ENCODE peak calls at places on chromosomes 16 and 17, in seven cellular contexts. One of them, this sample, is unnamed.

GRCh38 chr16:57951204-57951960 is 19.5 kb downstream of the CNGB1 start:
- DNase-seq in foreskin fibroblast: no peak
- DNase-seq in T-helper 9 cell: no peak
- DNase-seq in GM23338: no peak
- DNase-seq in left ventricle myocardium superior: no peak
- DNase-seq in frontal cortex: no peak
- DNase-seq in iPS-NIHi11: no peak
- DNase-seq in this sample: no peak

GRCh38 chr17:50184057-50184456 is 17.4 kb downstream of the COL1A1 start:
- DNase-seq in foreskin fibroblast: peak; percentile 49
- DNase-seq in T-helper 9 cell: no peak
- DNase-seq in GM23338: peak; percentile 70
- DNase-seq in left ventricle myocardium superior: peak; percentile 31
- DNase-seq in frontal cortex: no peak
- DNase-seq in iPS-NIHi11: peak; percentile 61
- DNase-seq in this sample: no peak

GRCh38 chr16:2663553-2664521 is 18.5 kb upstream of the KCTD5 start:
- DNase-seq in foreskin fibroblast: peak; percentile 55
- DNase-seq in T-helper 9 cell: no peak
- DNase-seq in GM23338: no peak
- DNase-seq in left ventricle myocardium superior: no peak
- DNase-seq in frontal cortex: no peak
- DNase-seq in iPS-NIHi11: no peak
- DNase-seq in this sample: no peak

GRCh38 chr17:39736319-39737165 is 1.2 kb upstream of the GRB7 start:
- DNase-seq in foreskin fibroblast: no peak
- DNase-seq in T-helper 9 cell: no peak
- DNase-seq in GM23338: peak; percentile 53
- DNase-seq in left ventricle myocardium superior: no peak
- DNase-seq in frontal cortex: no peak
- DNase-seq in iPS-NIHi11: no peak
- DNase-seq in this sample: no peak

GRCh38 chr16:19375561-19376158 is 42.0 kb upstream of the TMC5 start:
- DNase-seq in foreskin fibroblast: peak; percentile 28
- DNase-seq in T-helper 9 cell: no peak
- DNase-seq in GM23338: peak; percentile 67
- DNase-seq in left ventricle myocardium superior: no peak
- DNase-seq in frontal cortex: peak; percentile 62
- DNase-seq in iPS-NIHi11: peak; percentile 81
- DNase-seq in this sample: peak; percentile 11

GRCh38 chr16:3007059-3007956 is 5.4 kb upstream of the CLDN9 start:
- DNase-seq in foreskin fibroblast: no peak
- DNase-seq in T-helper 9 cell: no peak
- DNase-seq in GM23338: peak; percentile 86
- DNase-seq in left ventricle myocardium superior: no peak
- DNase-seq in frontal cortex: no peak
- DNase-seq in iPS-NIHi11: no peak
- DNase-seq in this sample: no peak

GRCh38 chr16:886084-886543 is 84.7 kb downstream of the LMF1 start:
- DNase-seq in foreskin fibroblast: no peak
- DNase-seq in T-helper 9 cell: no peak
- DNase-seq in GM23338: peak; percentile 77
- DNase-seq in left ventricle myocardium superior: peak; percentile 16
- DNase-seq in frontal cortex: no peak
- DNase-seq in iPS-NIHi11: peak; percentile 75
- DNase-seq in this sample: no peak

GRCh38 chr16:73365010-73365409 is 317.1 kb upstream of the ZFHX3 start:
- DNase-seq in foreskin fibroblast: no peak
- DNase-seq in T-helper 9 cell: no peak
- DNase-seq in GM23338: no peak
- DNase-seq in left ventricle myocardium superior: peak; percentile 32
- DNase-seq in frontal cortex: no peak
- DNase-seq in iPS-NIHi11: no peak
- DNase-seq in this sample: no peak

GRCh38 chr17:21460358-21460757 is 84.2 kb downstream of the KCNJ12 start:
- DNase-seq in foreskin fibroblast: peak; percentile 60
- DNase-seq in T-helper 9 cell: no peak
- DNase-seq in GM23338: no peak
- DNase-seq in left ventricle myocardium superior: no peak
- DNase-seq in frontal cortex: no peak
- DNase-seq in iPS-NIHi11: no peak
- DNase-seq in this sample: no peak

GRCh38 chr16:86823895-86824671 is 245.7 kb downstream of the FOXL1 start:
- DNase-seq in foreskin fibroblast: no peak
- DNase-seq in T-helper 9 cell: no peak
- DNase-seq in GM23338: no peak
- DNase-seq in left ventricle myocardium superior: no peak
- DNase-seq in frontal cortex: no peak
- DNase-seq in iPS-NIHi11: no peak
- DNase-seq in this sample: no peak

GRCh38 chr16:67528870-67529638 is 425 bp downstream of the RIPOR1 start:
- DNase-seq in foreskin fibroblast: no peak
- DNase-seq in T-helper 9 cell: no peak
- DNase-seq in GM23338: peak; percentile 63
- DNase-seq in left ventricle myocardium superior: peak; percentile 70
- DNase-seq in frontal cortex: no peak
- DNase-seq in iPS-NIHi11: peak; percentile 66
- DNase-seq in this sample: no peak

GRCh38 chr16:67260426-67261063 is 11.8 kb downstream of the SLC9A5 start:
- DNase-seq in foreskin fibroblast: peak; percentile 63
- DNase-seq in T-helper 9 cell: no peak
- DNase-seq in GM23338: peak; percentile 65
- DNase-seq in left ventricle myocardium superior: no peak
- DNase-seq in frontal cortex: no peak
- DNase-seq in iPS-NIHi11: peak; percentile 62
- DNase-seq in this sample: no peak

GRCh38 chr16:87951550-87952538 is 610 bp downstream of the BANP start:
- DNase-seq in foreskin fibroblast: no peak
- DNase-seq in T-helper 9 cell: no peak
- DNase-seq in GM23338: peak; percentile 33
- DNase-seq in left ventricle myocardium superior: no peak
- DNase-seq in frontal cortex: no peak
- DNase-seq in iPS-NIHi11: peak; percentile 52
- DNase-seq in this sample: no peak

GRCh38 chr17:20156196-20157077 is 147.3 kb downstream of the SPECC1 start:
- DNase-seq in foreskin fibroblast: peak; percentile 3
- DNase-seq in T-helper 9 cell: peak; percentile 25
- DNase-seq in GM23338: peak; percentile 84
- DNase-seq in left ventricle myocardium superior: peak; percentile 52
- DNase-seq in frontal cortex: peak; percentile 40
- DNase-seq in iPS-NIHi11: peak; percentile 72
- DNase-seq in this sample: no peak

GRCh38 chr17:36105718-36106117 is 2.1 kb downstream of the CCL4 start:
- DNase-seq in foreskin fibroblast: no peak
- DNase-seq in T-helper 9 cell: no peak
- DNase-seq in GM23338: no peak
- DNase-seq in left ventricle myocardium superior: no peak
- DNase-seq in frontal cortex: no peak
- DNase-seq in iPS-NIHi11: no peak
- DNase-seq in this sample: no peak

GRCh38 chr16:10950393-10950792 is 6.0 kb downstream of the CLEC16A start:
- DNase-seq in foreskin fibroblast: no peak
- DNase-seq in T-helper 9 cell: no peak
- DNase-seq in GM23338: no peak
- DNase-seq in left ventricle myocardium superior: no peak
- DNase-seq in frontal cortex: no peak
- DNase-seq in iPS-NIHi11: no peak
- DNase-seq in this sample: no peak

GRCh38 chr17:48850792-48851325 is 20.0 kb downstream of the CALCOCO2 start:
- DNase-seq in foreskin fibroblast: no peak
- DNase-seq in T-helper 9 cell: no peak
- DNase-seq in GM23338: no peak
- DNase-seq in left ventricle myocardium superior: no peak
- DNase-seq in frontal cortex: no peak
- DNase-seq in iPS-NIHi11: no peak
- DNase-seq in this sample: no peak

GRCh38 chr16:27748868-27749546 is 199.1 kb downstream of the KATNIP start:
- DNase-seq in foreskin fibroblast: peak; percentile 86
- DNase-seq in T-helper 9 cell: no peak
- DNase-seq in GM23338: peak; percentile 77
- DNase-seq in left ventricle myocardium superior: no peak
- DNase-seq in frontal cortex: peak; percentile 74
- DNase-seq in iPS-NIHi11: peak; percentile 91
- DNase-seq in this sample: peak; percentile 87

GRCh38 chr16:57507414-57508083 is 21.3 kb upstream of the DOK4 start:
- DNase-seq in foreskin fibroblast: no peak
- DNase-seq in T-helper 9 cell: no peak
- DNase-seq in GM23338: peak; percentile 36
- DNase-seq in left ventricle myocardium superior: no peak
- DNase-seq in frontal cortex: no peak
- DNase-seq in iPS-NIHi11: peak; percentile 57
- DNase-seq in this sample: no peak

GRCh38 chr16:85627102-85627834 is 14.1 kb downstream of the GSE1 start:
- DNase-seq in foreskin fibroblast: no peak
- DNase-seq in T-helper 9 cell: no peak
- DNase-seq in GM23338: no peak
- DNase-seq in left ventricle myocardium superior: no peak
- DNase-seq in frontal cortex: no peak
- DNase-seq in iPS-NIHi11: no peak
- DNase-seq in this sample: no peak

GRCh38 chr16:58494981-58495860 is 4.7 kb upstream of the NDRG4 start:
- DNase-seq in foreskin fibroblast: peak; percentile 89
- DNase-seq in T-helper 9 cell: peak; percentile 41
- DNase-seq in GM23338: peak; percentile 99
- DNase-seq in left ventricle myocardium superior: peak; percentile 76
- DNase-seq in frontal cortex: peak; percentile 91
- DNase-seq in iPS-NIHi11: peak; percentile 91
- DNase-seq in this sample: peak; percentile 95

GRCh38 chr17:67137026-67137370 is 92.6 kb downstream of the CACNG1 start:
- DNase-seq in foreskin fibroblast: no peak
- DNase-seq in T-helper 9 cell: no peak
- DNase-seq in GM23338: no peak
- DNase-seq in left ventricle myocardium superior: no peak
- DNase-seq in frontal cortex: no peak
- DNase-seq in iPS-NIHi11: no peak
- DNase-seq in this sample: no peak

This sample was measured in GM04504.